ENCODE peak calls at places on chromosome 15, in seven cellular contexts. U is neural progenitor cell, M is fibroblast of lung, R is right atrium auricular region, E is heart left ventricle, O is skeletal muscle cell, B is psoas muscle. W is an unnamed sample.

GRCh38 chr15:85407421-85408269 is 27.2 kb downstream of the AKAP13 start:
- DNase-seq in U (no peak), M (peak), R (no peak), E (no peak), O (peak), B (no peak), W (peak)

GRCh38 chr15:80953953-80954778 is 35.5 kb downstream of the MESD start:
- DNase-seq in U (peak), M (no peak), R (peak), E (no peak), O (no peak), B (no peak), W (no peak)

GRCh38 chr15:84023636-84024035 is 211.9 kb upstream of the GOLGA6L4 start:
- DNase-seq in U (peak), M (peak), R (no peak), E (no peak), O (no peak), B (no peak), W (peak)

GRCh38 chr15:74011610-74012009 is 17.1 kb downstream of the PML start:
- DNase-seq in U (no peak), M (peak), R (peak), E (peak), O (peak), B (no peak), W (peak)

GRCh38 chr15:85583404-85584390 is 203.3 kb downstream of the AKAP13 start:
- DNase-seq in U (peak), M (peak), R (peak), E (peak), O (peak), B (peak), W (no peak)

GRCh38 chr15:22961661-22962221 is 18.4 kb downstream of the CYFIP1 start:
- DNase-seq in U (no peak), M (peak), R (no peak), E (no peak), O (no peak), B (no peak), W (peak)

GRCh38 chr15:54101664-54102270 is 123.5 kb downstream of the UNC13C start:
- DNase-seq in U (no peak), M (peak), R (no peak), E (no peak), O (no peak), B (no peak), W (no peak)

GRCh38 chr15:96321422-96322391 is 8.8 kb upstream of the NR2F2 start:
- DNase-seq in U (peak), M (peak), R (peak), E (no peak), O (no peak), B (peak), W (peak)

GRCh38 chr15:80906159-80906775 is 83.4 kb downstream of the MESD start:
- DNase-seq in U (no peak), M (peak), R (no peak), E (no peak), O (no peak), B (peak), W (no peak)

GRCh38 chr15:75058127-75058905 is 34.9 kb downstream of the PPCDC start:
- DNase-seq in U (no peak), M (no peak), R (no peak), E (no peak), O (no peak), B (no peak), W (no peak)

GRCh38 chr15:38994310-38994709 is 429.7 kb upstream of the RASGRP1 start:
- DNase-seq in U (no peak), M (no peak), R (no peak), E (no peak), O (no peak), B (no peak), W (no peak)

GRCh38 chr15:101327147-101327740 is 32.2 kb upstream of the SNRPA1 start:
- DNase-seq in U (no peak), M (no peak), R (no peak), E (no peak), O (no peak), B (no peak), W (peak)

GRCh38 chr15:43974852-43975251 is 148.1 kb downstream of the WDR76 start:
- DNase-seq in U (peak), M (no peak), R (no peak), E (no peak), O (no peak), B (no peak), W (no peak)

GRCh38 chr15:65413760-65414144 is 9.0 kb downstream of the IGDCC4 start:
- DNase-seq in U (no peak), M (no peak), R (no peak), E (no peak), O (no peak), B (no peak), W (no peak)

GRCh38 chr15:39466428-39466827 is 114.5 kb upstream of the THBS1 start:
- DNase-seq in U (no peak), M (peak), R (peak), E (peak), O (no peak), B (peak), W (peak)

GRCh38 chr15:98428253-98428989 is 219.9 kb upstream of the IGF1R start:
- DNase-seq in U (peak), M (peak), R (peak), E (peak), O (no peak), B (peak), W (peak)

GRCh38 chr15:95699578-95699977 is 630.9 kb upstream of the NR2F2 start:
- DNase-seq in U (no peak), M (no peak), R (no peak), E (no peak), O (no peak), B (no peak), W (no peak)

GRCh38 chr15:89649716-89650115 is 5.6 kb downstream of the KIF7 start:
- DNase-seq in U (no peak), M (no peak), R (no peak), E (no peak), O (no peak), B (no peak), W (no peak)

GRCh38 chr15:89647191-89647851 is 7.9 kb downstream of the KIF7 start:
- DNase-seq in U (peak), M (peak), R (peak), E (peak), O (no peak), B (peak), W (peak)

GRCh38 chr15:89648106-89649012 is 6.9 kb downstream of the KIF7 start:
- DNase-seq in U (no peak), M (no peak), R (no peak), E (no peak), O (no peak), B (no peak), W (no peak)

GRCh38 chr15:89646416-89647141 is 8.7 kb downstream of the KIF7 start:
- DNase-seq in U (no peak), M (no peak), R (no peak), E (no peak), O (no peak), B (no peak), W (no peak)

DNA sequence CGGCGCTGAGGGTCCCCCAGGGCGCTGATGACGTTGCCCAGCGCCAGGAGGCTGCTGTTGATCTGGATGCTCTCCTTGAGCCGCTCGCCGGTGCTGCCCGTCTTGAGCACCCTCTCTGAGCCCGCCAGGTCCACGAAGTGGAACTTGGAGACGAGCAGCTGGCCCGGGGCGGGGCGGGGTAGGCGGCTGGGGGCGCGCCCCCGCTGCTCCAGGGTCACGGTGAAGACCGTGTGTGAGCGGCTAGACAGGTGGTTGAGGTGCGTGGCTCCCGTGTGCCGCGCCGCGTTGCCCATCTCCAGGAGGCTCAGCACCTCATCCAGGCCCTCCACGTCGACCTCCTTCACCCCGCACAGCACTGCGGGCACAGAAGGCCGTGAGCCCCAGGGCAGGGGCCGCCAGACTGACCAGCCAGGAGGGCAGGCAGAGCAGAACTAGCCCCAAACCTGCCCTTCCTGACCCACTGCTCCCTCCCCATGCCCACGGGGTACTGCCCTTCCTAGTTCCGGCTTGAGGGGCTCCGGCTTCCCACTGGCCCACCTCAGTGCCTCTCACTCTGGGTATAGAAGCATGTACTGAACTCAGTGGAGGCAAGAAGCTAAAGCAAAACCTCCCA is 6.1 kb downstream of the KIF7 start:
- DNase-seq in U (no peak), M (no peak), R (no peak), E (no peak), O (no peak), B (no peak), W (no peak)
- H3K4me3 ChIP-seq in U (no peak), M (no peak), R (no peak), E (no peak), O (no peak), B (no peak), W (no peak)

GRCh38 chr15:82572311-82572710 is 32.1 kb upstream of the RPS17 start:
- DNase-seq in U (no peak), M (no peak), R (no peak), E (no peak), O (no peak), B (no peak), W (no peak)
- H3K4me3 ChIP-seq in U (no peak), M (peak), R (peak), E (no peak), O (no peak), B (peak), W (no peak)

DNA sequence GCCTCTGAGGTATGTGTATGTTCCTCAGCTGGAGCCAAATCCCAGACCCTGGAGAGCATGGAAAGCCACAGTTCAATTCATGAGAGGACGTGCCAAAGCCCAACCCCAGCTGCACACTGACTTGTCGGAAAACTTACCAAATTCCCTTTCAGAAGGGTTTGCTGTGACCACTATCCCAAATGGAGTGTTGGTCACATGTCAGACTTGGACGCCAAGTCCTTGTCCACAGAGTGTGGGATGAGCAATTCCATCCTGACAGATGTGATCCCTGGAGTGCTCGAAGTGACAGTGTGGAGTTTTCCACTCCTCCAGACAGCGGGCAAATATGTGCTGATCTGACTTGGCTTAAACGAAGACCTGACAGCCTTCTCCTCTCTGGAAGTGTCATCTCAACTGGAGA is 71.2 kb downstream of the RORA start:
- DNase-seq in U (no peak), M (peak), R (peak), E (peak), O (peak), B (peak), W (peak)
- H3K4me3 ChIP-seq in U (no peak), M (no peak), R (no peak), E (no peak), O (no peak), B (peak), W (no peak)

GRCh38 chr15:91939432-91939831 is 85.9 kb downstream of the SLCO3A1 start:
- DNase-seq in U (no peak), M (no peak), R (no peak), E (peak), O (no peak), B (no peak), W (no peak)

GRCh38 chr15:91941871-91942270 is 88.4 kb downstream of the SLCO3A1 start:
- DNase-seq in U (no peak), M (peak), R (no peak), E (no peak), O (no peak), B (no peak), W (no peak)

GRCh38 chr15:91942676-91943417 is 89.3 kb downstream of the SLCO3A1 start:
- DNase-seq in U (no peak), M (peak), R (peak), E (peak), O (peak), B (peak), W (peak)

GRCh38 chr15:91944334-91944733 is 90.8 kb downstream of the SLCO3A1 start:
- DNase-seq in U (no peak), M (no peak), R (no peak), E (no peak), O (no peak), B (no peak), W (no peak)

DNA sequence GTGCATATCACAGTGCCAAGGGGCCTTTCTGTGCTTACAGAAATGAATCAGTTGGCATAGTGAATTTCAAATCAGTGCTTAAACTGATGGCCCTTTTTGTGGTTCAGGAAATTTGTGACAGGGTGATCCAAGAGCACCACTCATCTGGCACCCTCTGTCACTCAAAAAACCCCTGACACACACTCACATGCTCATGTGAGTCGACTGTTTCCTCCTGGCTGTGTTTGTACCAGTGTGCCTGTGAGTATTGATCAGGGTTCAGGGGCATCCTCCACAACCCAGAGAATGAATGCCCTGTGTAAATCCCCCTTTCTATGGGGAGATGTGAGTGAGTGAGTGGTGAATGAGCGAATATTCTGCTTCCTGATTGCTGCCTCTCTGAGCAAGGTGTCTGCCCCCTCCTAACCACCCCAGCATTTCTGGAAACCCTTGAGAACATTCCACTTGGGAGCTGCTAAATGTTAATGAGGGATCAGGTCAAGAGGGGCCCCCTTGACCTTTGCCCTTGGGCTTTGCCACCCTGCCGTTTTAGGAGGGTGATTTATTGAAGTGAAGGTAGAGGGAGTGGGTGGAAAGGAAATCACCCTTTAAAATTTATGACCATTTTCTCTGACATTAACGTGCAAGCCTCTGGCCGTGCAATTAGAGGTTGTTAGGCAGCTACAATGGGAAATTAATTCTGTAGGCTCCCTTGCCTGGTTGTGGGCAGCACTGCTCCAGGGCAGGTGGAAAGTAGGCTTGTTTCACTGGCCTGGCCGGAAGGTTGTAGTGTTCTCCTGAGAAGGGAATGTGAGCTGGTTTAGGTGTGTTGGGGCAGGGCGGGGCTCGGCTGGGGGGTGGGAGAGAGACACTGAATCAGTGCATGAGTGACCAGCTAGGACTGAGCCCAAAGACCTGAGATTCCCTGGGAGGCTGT is 87.2 kb downstream of the SLCO3A1 start:
- DNase-seq in U (no peak), M (no peak), R (no peak), E (no peak), O (no peak), B (no peak), W (no peak)
- H3K4me3 ChIP-seq in U (no peak), M (no peak), R (no peak), E (no peak), O (no peak), B (no peak), W (no peak)

GRCh38 chr15:69883306-69883705 is 214.4 kb downstream of the TLE3 start:
- DNase-seq in U (no peak), M (no peak), R (no peak), E (no peak), O (no peak), B (no peak), W (no peak)
- H3K4me3 ChIP-seq in U (no peak), M (no peak), R (no peak), E (no peak), O (no peak), B (no peak), W (no peak)

DNA sequence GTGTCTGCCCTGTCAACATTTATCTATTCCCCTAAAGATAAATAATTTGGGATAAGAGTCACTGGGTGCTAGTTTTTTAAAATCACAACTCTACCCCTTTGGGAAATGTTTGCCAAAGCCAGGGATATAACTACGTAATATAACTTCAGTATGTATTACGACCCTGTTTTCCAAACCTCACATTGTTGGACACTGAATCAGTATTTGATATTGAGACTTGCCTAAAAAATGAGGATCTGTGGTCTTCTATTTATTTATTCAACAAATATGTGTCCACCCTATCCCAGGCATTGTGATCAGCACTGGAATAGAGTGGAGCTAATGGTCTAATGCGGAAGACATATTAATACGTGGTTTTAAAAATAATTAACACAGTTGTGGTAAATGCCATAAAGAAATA is 4.5 kb upstream of the MGA start:
- DNase-seq in U (no peak), M (peak), R (no peak), E (no peak), O (no peak), B (no peak), W (no peak)
- H3K4me3 ChIP-seq in U (no peak), M (no peak), R (no peak), E (no peak), O (no peak), B (no peak), W (no peak)

DNA sequence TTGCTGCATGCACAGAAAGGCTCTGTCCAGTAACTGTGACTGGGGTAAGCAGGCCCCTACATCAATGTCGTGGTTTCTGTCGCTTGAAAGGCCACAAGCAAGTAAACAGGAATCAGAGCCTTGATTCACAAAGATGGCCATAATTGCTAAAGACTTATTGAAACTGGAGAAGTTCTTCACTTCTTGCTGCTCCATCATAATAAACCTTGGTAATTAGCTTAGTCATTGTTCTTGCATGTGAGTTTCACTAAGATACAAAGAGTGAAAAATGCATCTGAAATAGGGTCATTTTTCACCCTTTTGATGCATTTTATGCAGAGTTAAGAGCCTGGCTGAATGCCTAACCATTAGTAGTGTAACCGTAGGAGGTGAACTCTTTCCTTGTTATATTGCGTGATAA is 3.2 kb downstream of the SEMA6D start:
- DNase-seq in U (peak), M (peak), R (no peak), E (no peak), O (no peak), B (no peak), W (no peak)
- H3K4me3 ChIP-seq in U (no peak), M (peak), R (peak), E (no peak), O (no peak), B (peak), W (no peak)

DNA sequence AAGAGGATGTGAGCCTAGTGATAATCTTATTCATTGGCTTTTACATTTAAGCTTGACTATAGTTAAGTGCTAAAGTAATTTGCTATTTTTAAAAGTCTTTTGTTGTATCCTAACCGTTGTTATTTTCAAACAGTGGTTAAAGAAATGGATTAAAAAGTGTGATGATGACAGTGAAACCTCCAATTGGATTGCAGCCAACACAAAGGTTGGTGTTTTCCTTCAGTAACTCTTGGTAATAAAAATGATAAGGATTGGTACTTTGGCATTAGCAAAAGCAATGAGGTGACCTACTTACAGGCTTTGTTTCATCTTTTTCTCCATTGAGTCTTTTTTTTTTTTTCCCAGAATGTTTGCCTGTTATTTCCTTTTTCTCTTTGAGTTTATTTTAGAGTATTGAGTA is 87.5 kb upstream of the GOLGA6B start:
- DNase-seq in U (no peak), M (no peak), R (no peak), E (no peak), O (no peak), B (no peak), W (no peak)
- H3K4me3 ChIP-seq in U (no peak), M (no peak), R (no peak), E (no peak), O (no peak), B (no peak), W (no peak)

GRCh38 chr15:92393287-92393993 is at the start of gene ST8SIA2:
- DNase-seq in U (peak), M (peak), R (no peak), E (no peak), O (no peak), B (peak), W (no peak)

GRCh38 chr15:92394327-92395175 is 870 bp downstream of the ST8SIA2 start:
- DNase-seq in U (peak), M (no peak), R (no peak), E (no peak), O (no peak), B (no peak), W (no peak)

GRCh38 chr15:92395176-92395521 is 1.5 kb downstream of the ST8SIA2 start:
- DNase-seq in U (peak), M (no peak), R (no peak), E (no peak), O (no peak), B (no peak), W (no peak)

GRCh38 chr15:92392966-92393286 is 755 bp upstream of the ST8SIA2 start:
- DNase-seq in U (peak), M (no peak), R (no peak), E (no peak), O (no peak), B (no peak), W (no peak)

GRCh38 chr15:92393994-92394326 is 279 bp downstream of the ST8SIA2 start:
- DNase-seq in U (no peak), M (no peak), R (no peak), E (no peak), O (no peak), B (no peak), W (no peak)
- H3K4me3 ChIP-seq in U (peak), M (no peak), R (peak), E (peak), O (peak), B (peak), W (no peak)